ENCODE peak calls at places on chromosomes 4 and X, in eight cellular contexts. One of them, this sample, is unnamed.

GRCh38 chrX:107429090-107429489 is 20.4 kb upstream of the FRMPD3 start:
- DNase-seq in dorsolateral prefrontal cortex: no peak
- DNase-seq in left lung: no peak
- DNase-seq in IMR-90: peak
- DNase-seq in GM23338: peak
- DNase-seq in endothelial cell of umbilical vein: no peak
- DNase-seq in A549: peak
- DNase-seq in ovary: no peak
- DNase-seq in this sample: no peak

GRCh38 chrX:100946521-100946920 is 17.8 kb upstream of the XKRX start:
- DNase-seq in IMR-90: no peak
- DNase-seq in dorsolateral prefrontal cortex: no peak
- DNase-seq in A549: no peak
- DNase-seq in ovary: no peak
- DNase-seq in left lung: no peak
- DNase-seq in GM23338: no peak
- DNase-seq in endothelial cell of umbilical vein: no peak
- DNase-seq in this sample: no peak

GRCh38 chr4:155392486-155393184 is 15.9 kb upstream of the MAP9 start:
- DNase-seq in left lung: no peak
- DNase-seq in endothelial cell of umbilical vein: no peak
- DNase-seq in IMR-90: peak
- DNase-seq in GM23338: no peak
- DNase-seq in dorsolateral prefrontal cortex: no peak
- DNase-seq in A549: peak
- DNase-seq in ovary: no peak
- DNase-seq in this sample: no peak

GRCh38 chr4:153205757-153206156 is 1.5 kb downstream of the TRIM2 start:
- DNase-seq in endothelial cell of umbilical vein: no peak
- DNase-seq in left lung: no peak
- DNase-seq in dorsolateral prefrontal cortex: no peak
- DNase-seq in GM23338: peak
- DNase-seq in ovary: no peak
- DNase-seq in IMR-90: no peak
- DNase-seq in A549: no peak
- DNase-seq in this sample: no peak

GRCh38 chr4:81626851-81627250 is 155.1 kb upstream of the RASGEF1B start:
- DNase-seq in dorsolateral prefrontal cortex: no peak
- DNase-seq in GM23338: no peak
- DNase-seq in A549: no peak
- DNase-seq in IMR-90: no peak
- DNase-seq in ovary: no peak
- DNase-seq in endothelial cell of umbilical vein: no peak
- DNase-seq in left lung: no peak
- DNase-seq in this sample: no peak

GRCh38 chr4:139560396-139561084 is 4.5 kb upstream of the SETD7 start:
- DNase-seq in IMR-90: no peak
- DNase-seq in dorsolateral prefrontal cortex: peak
- DNase-seq in GM23338: peak
- DNase-seq in A549: no peak
- DNase-seq in left lung: no peak
- DNase-seq in endothelial cell of umbilical vein: peak
- DNase-seq in ovary: no peak
- DNase-seq in this sample: no peak

GRCh38 chr4:55173580-55173979 is 48.2 kb upstream of the KDR start:
- DNase-seq in dorsolateral prefrontal cortex: no peak
- DNase-seq in ovary: no peak
- DNase-seq in left lung: no peak
- DNase-seq in endothelial cell of umbilical vein: peak
- DNase-seq in A549: peak
- DNase-seq in GM23338: no peak
- DNase-seq in IMR-90: peak
- DNase-seq in this sample: no peak

GRCh38 chr4:7415927-7416686 is 18.6 kb downstream of the PSAPL1 start:
- DNase-seq in ovary: no peak
- DNase-seq in left lung: no peak
- DNase-seq in A549: no peak
- DNase-seq in GM23338: no peak
- DNase-seq in dorsolateral prefrontal cortex: peak
- DNase-seq in IMR-90: no peak
- DNase-seq in endothelial cell of umbilical vein: no peak
- DNase-seq in this sample: no peak

GRCh38 chr4:168859888-168860694 is 150.0 kb downstream of the CBR4 start:
- DNase-seq in dorsolateral prefrontal cortex: no peak
- DNase-seq in A549: no peak
- DNase-seq in endothelial cell of umbilical vein: no peak
- DNase-seq in left lung: no peak
- DNase-seq in ovary: no peak
- DNase-seq in GM23338: no peak
- DNase-seq in IMR-90: peak
- DNase-seq in this sample: no peak

GRCh38 chr4:77581724-77582123 is 23.9 kb upstream of the CXCL13 start:
- DNase-seq in left lung: no peak
- DNase-seq in GM23338: no peak
- DNase-seq in A549: no peak
- DNase-seq in dorsolateral prefrontal cortex: no peak
- DNase-seq in endothelial cell of umbilical vein: no peak
- DNase-seq in ovary: no peak
- DNase-seq in IMR-90: no peak
- DNase-seq in this sample: no peak

GRCh38 chr4:153156263-153156662 is 48.0 kb upstream of the TRIM2 start:
- DNase-seq in dorsolateral prefrontal cortex: no peak
- DNase-seq in IMR-90: no peak
- DNase-seq in A549: no peak
- DNase-seq in ovary: no peak
- DNase-seq in GM23338: peak
- DNase-seq in endothelial cell of umbilical vein: no peak
- DNase-seq in left lung: no peak
- DNase-seq in this sample: no peak

DNA sequence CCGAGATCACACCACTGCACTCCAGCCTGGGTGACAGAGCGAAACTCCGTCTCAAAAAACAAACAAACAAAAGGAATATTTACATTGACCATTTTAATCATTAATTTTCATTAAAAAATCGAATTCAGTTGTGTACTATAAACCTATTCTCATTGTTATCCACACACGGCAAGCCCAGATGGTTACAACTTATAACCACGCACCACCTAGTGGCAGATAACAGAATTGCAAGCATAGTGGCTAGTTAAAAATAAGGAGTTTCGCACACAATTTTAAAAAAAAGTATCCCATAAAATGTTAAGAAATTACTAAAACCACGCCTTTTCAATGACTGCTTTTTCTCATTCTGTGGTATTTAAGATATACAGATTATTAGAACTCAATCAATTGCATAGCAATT is 25.4 kb downstream of the MBNL3 start:
- DNase-seq in GM23338: peak
- DNase-seq in left lung: no peak
- DNase-seq in endothelial cell of umbilical vein: no peak
- DNase-seq in A549: peak
- DNase-seq in ovary: no peak
- DNase-seq in dorsolateral prefrontal cortex: no peak
- DNase-seq in IMR-90: peak
- DNase-seq in this sample: no peak
- TF ChIP-seq CTCF in GM23338: peak
- TF ChIP-seq CTCF in left lung: peak
- TF ChIP-seq CTCF in endothelial cell of umbilical vein: peak
- TF ChIP-seq CTCF in A549: peak
- TF ChIP-seq CTCF in ovary: no peak
- TF ChIP-seq CTCF in dorsolateral prefrontal cortex: peak
- TF ChIP-seq CTCF in IMR-90: peak
- TF ChIP-seq CTCF in this sample: no peak

GRCh38 chr4:37317104-37317643 is 72.6 kb downstream of the NWD2 start:
- DNase-seq in A549: no peak
- DNase-seq in GM23338: peak
- DNase-seq in IMR-90: no peak
- DNase-seq in endothelial cell of umbilical vein: no peak
- DNase-seq in dorsolateral prefrontal cortex: no peak
- DNase-seq in ovary: no peak
- DNase-seq in left lung: no peak
- DNase-seq in this sample: no peak

GRCh38 chr4:37320518-37321235 is 76.1 kb downstream of the NWD2 start:
- DNase-seq in dorsolateral prefrontal cortex: no peak
- DNase-seq in endothelial cell of umbilical vein: no peak
- DNase-seq in GM23338: no peak
- DNase-seq in IMR-90: no peak
- DNase-seq in A549: no peak
- DNase-seq in ovary: no peak
- DNase-seq in left lung: no peak
- DNase-seq in this sample: no peak

GRCh38 chr4:37326852-37327251 is 82.3 kb downstream of the NWD2 start:
- DNase-seq in GM23338: no peak
- DNase-seq in left lung: no peak
- DNase-seq in IMR-90: no peak
- DNase-seq in ovary: no peak
- DNase-seq in A549: no peak
- DNase-seq in dorsolateral prefrontal cortex: no peak
- DNase-seq in endothelial cell of umbilical vein: no peak
- DNase-seq in this sample: no peak

GRCh38 chr4:37324526-37324925 is 80.0 kb downstream of the NWD2 start:
- DNase-seq in ovary: no peak
- DNase-seq in GM23338: no peak
- DNase-seq in IMR-90: no peak
- DNase-seq in A549: no peak
- DNase-seq in endothelial cell of umbilical vein: no peak
- DNase-seq in dorsolateral prefrontal cortex: no peak
- DNase-seq in left lung: no peak
- DNase-seq in this sample: no peak

GRCh38 chr4:37322122-37322521 is 77.6 kb downstream of the NWD2 start:
- DNase-seq in ovary: no peak
- DNase-seq in left lung: no peak
- DNase-seq in IMR-90: no peak
- DNase-seq in A549: no peak
- DNase-seq in GM23338: no peak
- DNase-seq in endothelial cell of umbilical vein: no peak
- DNase-seq in dorsolateral prefrontal cortex: no peak
- DNase-seq in this sample: no peak
- H3K27ac ChIP-seq in ovary: no peak
- H3K27ac ChIP-seq in left lung: no peak
- H3K27ac ChIP-seq in IMR-90: no peak
- H3K27ac ChIP-seq in A549: no peak
- H3K27ac ChIP-seq in GM23338: no peak
- H3K27ac ChIP-seq in endothelial cell of umbilical vein: no peak
- H3K27ac ChIP-seq in dorsolateral prefrontal cortex: no peak
- H3K27ac ChIP-seq in this sample: no peak

DNA sequence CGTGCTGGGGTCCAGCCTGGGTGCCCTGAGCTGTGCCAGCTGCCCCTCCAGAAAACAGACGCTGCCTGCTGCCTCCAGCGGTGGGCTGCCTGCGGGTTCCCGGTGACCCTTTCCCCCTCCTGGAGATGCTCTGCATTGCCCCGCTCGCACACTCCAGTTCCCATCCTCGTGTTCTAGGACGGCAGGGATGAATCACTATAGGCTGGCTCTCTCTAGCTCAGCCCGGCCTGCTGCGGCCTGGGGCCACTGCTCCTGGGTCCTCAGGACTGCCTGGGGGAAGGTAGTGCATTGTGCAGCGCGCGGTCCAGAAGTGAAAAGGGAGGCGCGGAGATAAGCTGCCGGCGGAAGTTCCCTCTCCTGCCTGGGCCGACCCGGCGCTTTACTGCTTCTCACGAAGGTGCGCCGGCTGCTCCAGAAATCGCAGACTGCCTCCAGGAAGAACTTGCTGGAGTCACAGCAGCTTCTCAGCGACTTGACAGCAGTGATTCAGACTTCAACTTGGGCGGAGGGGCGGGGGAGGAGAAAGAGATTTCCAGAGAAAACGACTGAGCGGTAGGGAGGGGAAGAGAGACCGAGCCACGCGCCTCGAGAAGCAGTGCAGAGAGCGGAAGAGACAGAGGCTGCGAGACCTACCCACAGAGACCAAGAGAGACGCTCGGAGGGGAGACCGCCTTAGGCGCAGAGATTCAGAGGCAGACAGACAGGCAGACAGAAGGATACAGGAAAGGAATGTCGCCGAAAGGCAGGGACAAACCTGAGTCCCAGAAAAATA is 6.7 kb upstream of the MSX1 start:
- DNase-seq in left lung: peak
- DNase-seq in endothelial cell of umbilical vein: peak
- DNase-seq in GM23338: peak
- DNase-seq in A549: no peak
- DNase-seq in dorsolateral prefrontal cortex: no peak
- DNase-seq in IMR-90: peak
- DNase-seq in ovary: peak
- DNase-seq in this sample: no peak
- TF ChIP-seq CTCF in left lung: no peak
- TF ChIP-seq CTCF in endothelial cell of umbilical vein: no peak
- TF ChIP-seq CTCF in GM23338: no peak
- TF ChIP-seq CTCF in A549: no peak
- TF ChIP-seq CTCF in dorsolateral prefrontal cortex: no peak
- TF ChIP-seq CTCF in IMR-90: peak
- TF ChIP-seq CTCF in ovary: no peak
- TF ChIP-seq CTCF in this sample: no peak

DNA sequence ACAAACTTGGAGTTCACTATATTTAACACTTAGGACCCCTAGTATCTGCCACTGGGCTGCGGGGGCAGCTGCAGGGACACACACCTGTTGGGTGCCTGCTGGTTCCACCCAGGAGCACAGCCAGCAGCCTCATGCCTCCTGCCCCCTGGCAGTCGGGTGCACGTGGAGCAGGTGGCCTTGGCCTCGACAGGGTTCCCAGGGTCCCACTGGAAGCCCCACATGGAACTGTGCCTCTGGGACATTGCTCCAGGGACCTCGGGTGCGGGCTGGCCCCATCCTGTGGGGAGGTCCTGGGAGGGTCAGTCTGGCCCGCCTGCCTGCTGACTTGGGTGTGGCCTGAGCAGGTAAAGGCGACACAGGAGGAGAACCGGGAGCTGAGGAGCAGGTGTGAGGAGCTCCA is 18.0 kb downstream of the TACC3 start:
- DNase-seq in A549: no peak
- DNase-seq in GM23338: no peak
- DNase-seq in endothelial cell of umbilical vein: no peak
- DNase-seq in dorsolateral prefrontal cortex: no peak
- DNase-seq in left lung: no peak
- DNase-seq in IMR-90: no peak
- DNase-seq in ovary: no peak
- DNase-seq in this sample: no peak
- H3K27ac ChIP-seq in A549: no peak
- H3K27ac ChIP-seq in GM23338: no peak
- H3K27ac ChIP-seq in endothelial cell of umbilical vein: no peak
- H3K27ac ChIP-seq in dorsolateral prefrontal cortex: no peak
- H3K27ac ChIP-seq in left lung: no peak
- H3K27ac ChIP-seq in IMR-90: no peak
- H3K27ac ChIP-seq in ovary: no peak
- H3K27ac ChIP-seq in this sample: no peak

DNA sequence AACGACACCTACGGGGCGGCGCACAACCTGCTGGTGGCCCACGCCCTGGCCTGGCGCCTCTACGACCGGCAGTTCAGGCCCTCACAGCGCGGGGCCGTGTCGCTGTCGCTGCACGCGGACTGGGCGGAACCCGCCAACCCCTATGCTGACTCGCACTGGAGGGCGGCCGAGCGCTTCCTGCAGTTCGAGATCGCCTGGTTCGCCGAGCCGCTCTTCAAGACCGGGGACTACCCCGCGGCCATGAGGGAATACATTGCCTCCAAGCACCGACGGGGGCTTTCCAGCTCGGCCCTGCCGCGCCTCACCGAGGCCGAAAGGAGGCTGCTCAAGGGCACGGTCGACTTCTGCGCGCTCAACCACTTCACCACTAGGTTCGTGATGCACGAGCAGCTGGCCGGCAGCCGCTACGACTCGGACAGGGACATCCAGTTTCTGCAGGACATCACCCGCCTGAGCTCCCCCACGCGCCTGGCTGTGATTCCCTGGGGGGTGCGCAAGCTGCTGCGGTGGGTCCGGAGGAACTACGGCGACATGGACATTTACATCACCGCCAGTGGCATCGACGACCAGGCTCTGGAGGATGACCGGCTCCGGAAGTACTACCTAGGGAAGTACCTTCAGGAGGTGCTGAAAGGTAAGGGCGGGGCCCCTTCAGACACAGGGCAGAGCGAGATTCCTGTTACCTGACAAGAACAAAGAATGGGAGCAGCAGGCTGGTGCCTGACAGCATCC is 11.7 kb downstream of the RPL9 start:
- DNase-seq in endothelial cell of umbilical vein: peak
- DNase-seq in dorsolateral prefrontal cortex: no peak
- DNase-seq in ovary: peak
- DNase-seq in GM23338: peak
- DNase-seq in left lung: peak
- DNase-seq in IMR-90: peak
- DNase-seq in A549: no peak
- DNase-seq in this sample: peak
- TF ChIP-seq CTCF in endothelial cell of umbilical vein: peak
- TF ChIP-seq CTCF in dorsolateral prefrontal cortex: no peak
- TF ChIP-seq CTCF in ovary: peak
- TF ChIP-seq CTCF in GM23338: peak
- TF ChIP-seq CTCF in left lung: no peak
- TF ChIP-seq CTCF in IMR-90: peak
- TF ChIP-seq CTCF in A549: no peak
- TF ChIP-seq CTCF in this sample: peak